ENCODE peak calls at places on chromosomes 12 and 14, in seven cellular contexts. W is brain microvascular endothelial cell, G is body of pancreas, F is mesendoderm, U is astrocyte, J is PC-3, L is esophagus squamous epithelium. I is an unnamed sample.

GRCh38 chr14:98368214-98368613 is 903.8 kb downstream of the BCL11B start:
- DNase-seq in W (no peak), G (no peak), F (no peak), U (no peak), J (no peak), L (no peak), I (peak)

GRCh38 chr12:65941388-65941787 is 117.1 kb downstream of the HMGA2 start:
- DNase-seq in W (no peak), G (no peak), F (no peak), U (peak), J (peak), L (no peak), I (no peak)

GRCh38 chr12:120783197-120783596 is 57.6 kb downstream of the ACADS start:
- DNase-seq in W (no peak), G (no peak), F (no peak), U (peak), J (peak), L (no peak), I (peak)

GRCh38 chr14:105883066-105884005 is 357.0 kb downstream of the TMEM121 start:
- DNase-seq in W (no peak), G (peak), F (no peak), U (no peak), J (no peak), L (no peak), I (no peak)

GRCh38 chr12:3611853-3612703 is 121.1 kb downstream of the PRMT8 start:
- DNase-seq in W (no peak), G (no peak), F (no peak), U (no peak), J (no peak), L (no peak), I (no peak)

GRCh38 chr12:11820476-11820875 is 171.0 kb downstream of the ETV6 start:
- DNase-seq in W (no peak), G (no peak), F (no peak), U (no peak), J (no peak), L (no peak), I (no peak)

GRCh38 chr14:50399251-50400032 is 2.8 kb upstream of the CDKL1 start:
- DNase-seq in W (peak), G (peak), F (no peak), U (peak), J (peak), L (no peak), I (no peak)

GRCh38 chr12:101174576-101174975 is 35.5 kb downstream of the SLC5A8 start:
- DNase-seq in W (no peak), G (no peak), F (no peak), U (no peak), J (no peak), L (no peak), I (no peak)

GRCh38 chr12:88501976-88502938 is 78.0 kb downstream of the KITLG start:
- DNase-seq in W (no peak), G (no peak), F (no peak), U (peak), J (peak), L (no peak), I (no peak)

GRCh38 chr12:52442600-52443061 is 8.5 kb upstream of the KRT75 start:
- DNase-seq in W (peak), G (peak), F (peak), U (peak), J (peak), L (no peak), I (peak)

GRCh38 chr14:101475468-101476257 is 85.6 kb upstream of the DIO3 start:
- DNase-seq in W (peak), G (peak), F (no peak), U (peak), J (peak), L (no peak), I (no peak)

GRCh38 chr14:28773917-28774691 is 7.5 kb downstream of the FOXG1 start:
- DNase-seq in W (no peak), G (peak), F (peak), U (peak), J (no peak), L (no peak), I (no peak)

GRCh38 chr12:65826513-65827171 is 2.4 kb downstream of the HMGA2 start:
- DNase-seq in W (no peak), G (no peak), F (peak), U (peak), J (peak), L (no peak), I (no peak)

GRCh38 chr12:49843871-49844437 is 1.0 kb upstream of the BCDIN3D start:
- DNase-seq in W (no peak), G (no peak), F (no peak), U (no peak), J (peak), L (no peak), I (no peak)

GRCh38 chr14:37591941-37592287 is 3.1 kb downstream of the FOXA1 start:
- DNase-seq in W (no peak), G (no peak), F (peak), U (no peak), J (peak), L (no peak), I (no peak)

GRCh38 chr14:56059054-56059453 is 59.2 kb upstream of the PELI2 start:
- DNase-seq in W (no peak), G (no peak), F (peak), U (no peak), J (no peak), L (no peak), I (no peak)

GRCh38 chr14:69539631-69540410 is 34.9 kb downstream of the CCDC177 start:
- DNase-seq in W (no peak), G (peak), F (no peak), U (peak), J (no peak), L (no peak), I (peak)

GRCh38 chr12:96218989-96219678 is 25.0 kb downstream of the ELK3 start:
- DNase-seq in W (no peak), G (no peak), F (no peak), U (no peak), J (peak), L (no peak), I (peak)

GRCh38 chr12:20624718-20625117 is 70.4 kb upstream of the SLCO1C1 start:
- DNase-seq in W (peak), G (no peak), F (peak), U (no peak), J (peak), L (no peak), I (no peak)

GRCh38 chr12:50198829-50199228 is 31.7 kb upstream of the CERS5 start:
- DNase-seq in W (no peak), G (no peak), F (no peak), U (no peak), J (no peak), L (no peak), I (no peak)

GRCh38 chr12:57864811-57865751 is 18.6 kb upstream of the CTDSP2 start:
- DNase-seq in W (peak), G (peak), F (peak), U (peak), J (peak), L (no peak), I (no peak)

GRCh38 chr14:60648934-60649814 is at the start of gene SIX1:
- DNase-seq in W (peak), G (peak), F (peak), U (peak), J (peak), L (no peak), I (peak)

GRCh38 chr12:58249610-58250009 is 308.2 kb downstream of the ATP23 start:
- DNase-seq in W (peak), G (no peak), F (peak), U (peak), J (no peak), L (no peak), I (no peak)

GRCh38 chr12:132170637-132171292 is 26.5 kb downstream of the NOC4L start:
- DNase-seq in W (no peak), G (no peak), F (no peak), U (no peak), J (no peak), L (no peak), I (no peak)

GRCh38 chr12:96205909-96206308 is 11.7 kb downstream of the ELK3 start:
- DNase-seq in W (no peak), G (no peak), F (no peak), U (no peak), J (no peak), L (no peak), I (no peak)

GRCh38 chr12:109963743-109964429 is 32.3 kb downstream of the GIT2 start:
- DNase-seq in W (peak), G (peak), F (no peak), U (peak), J (no peak), L (no peak), I (no peak)

GRCh38 chr12:130920711-130921381 is 32.9 kb upstream of the ADGRD1 start:
- DNase-seq in W (peak), G (peak), F (no peak), U (no peak), J (no peak), L (no peak), I (no peak)

GRCh38 chr14:61925043-61925442 is 162.8 kb downstream of the SNAPC1 start:
- DNase-seq in W (peak), G (peak), F (peak), U (peak), J (peak), L (no peak), I (no peak)

GRCh38 chr14:104316723-104317499 is 178.5 kb downstream of the KIF26A start:
- DNase-seq in W (no peak), G (peak), F (no peak), U (no peak), J (no peak), L (no peak), I (no peak)

GRCh38 chr12:105341010-105341409 is 10.5 kb downstream of the C12orf75 start:
- DNase-seq in W (no peak), G (no peak), F (no peak), U (peak), J (peak), L (no peak), I (no peak)

GRCh38 chr14:83799230-83799629 is 1730.7 kb upstream of the FLRT2 start:
- DNase-seq in W (no peak), G (no peak), F (no peak), U (no peak), J (no peak), L (no peak), I (no peak)

GRCh38 chr12:89156862-89157262 is 195.4 kb downstream of the DUSP6 start:
- DNase-seq in W (no peak), G (no peak), F (no peak), U (peak), J (no peak), L (no peak), I (no peak)

GRCh38 chr12:65958456-65958855 is 134.2 kb downstream of the HMGA2 start:
- DNase-seq in W (no peak), G (no peak), F (peak), U (no peak), J (peak), L (no peak), I (peak)

GRCh38 chr12:47226199-47226598 is 146.4 kb upstream of the AMIGO2 start:
- DNase-seq in W (no peak), G (no peak), F (peak), U (no peak), J (no peak), L (no peak), I (no peak)
- H3K27ac ChIP-seq in W (no peak), G (no peak), F (no peak), U (no peak), J (no peak), L (no peak), I (no peak)

GRCh38 chr12:71870409-71870808 is 30.9 kb downstream of the TBC1D15 start:
- DNase-seq in W (no peak), G (no peak), F (no peak), U (no peak), J (no peak), L (no peak), I (no peak)

GRCh38 chr12:71871116-71871515 is 31.6 kb downstream of the TBC1D15 start:
- DNase-seq in W (no peak), G (no peak), F (no peak), U (peak), J (peak), L (no peak), I (no peak)

GRCh38 chr12:71867131-71867530 is 27.6 kb downstream of the TBC1D15 start:
- DNase-seq in W (no peak), G (no peak), F (no peak), U (no peak), J (no peak), L (no peak), I (no peak)

GRCh38 chr12:71865757-71866536 is 26.4 kb downstream of the TBC1D15 start:
- DNase-seq in W (no peak), G (no peak), F (no peak), U (no peak), J (no peak), L (no peak), I (no peak)

GRCh38 chr12:71865166-71865713 is 25.7 kb downstream of the TBC1D15 start:
- DNase-seq in W (peak), G (no peak), F (peak), U (peak), J (peak), L (no peak), I (peak)
- H3K27ac ChIP-seq in W (peak), G (no peak), F (no peak), U (peak), J (no peak), L (no peak), I (peak)

DNA sequence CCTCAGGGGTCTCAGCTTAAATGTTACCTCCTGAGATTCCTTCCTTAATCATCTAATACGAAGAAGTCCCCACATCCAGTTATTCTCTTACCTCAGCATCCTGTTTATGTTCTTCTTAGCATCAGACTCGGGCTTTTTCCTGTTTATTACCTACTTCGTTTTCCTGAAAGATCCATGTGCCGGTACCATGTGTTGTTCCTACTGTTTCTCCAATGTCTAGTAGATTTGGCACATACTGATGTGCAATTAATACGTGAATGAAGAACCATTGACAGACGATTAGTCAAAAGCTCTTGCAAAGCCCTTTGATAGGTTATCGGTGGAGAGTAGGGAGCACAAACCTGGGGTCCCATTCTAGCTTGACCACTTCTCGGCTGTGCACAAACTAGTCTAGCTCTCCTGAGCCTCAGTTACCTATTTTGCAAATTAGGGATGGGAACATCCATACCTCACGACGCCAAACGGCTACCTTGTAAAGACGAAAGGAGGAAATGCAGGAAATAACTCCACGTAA is 735 bp upstream of the MAPKAPK5 start:
- DNase-seq in W (no peak), G (no peak), F (no peak), U (no peak), J (peak), L (no peak), I (no peak)
- H3K27ac ChIP-seq in W (peak), G (peak), F (no peak), U (peak), J (peak), L (peak), I (peak)

GRCh38 chr12:2284321-2284813 is 231.6 kb downstream of the CACNA1C start:
- DNase-seq in W (peak), G (no peak), F (no peak), U (peak), J (no peak), L (no peak), I (no peak)

GRCh38 chr12:2282321-2282720 is 229.5 kb downstream of the CACNA1C start:
- DNase-seq in W (no peak), G (no peak), F (peak), U (no peak), J (no peak), L (no peak), I (no peak)

GRCh38 chr12:2283910-2284309 is 231.1 kb downstream of the CACNA1C start:
- DNase-seq in W (no peak), G (no peak), F (no peak), U (peak), J (no peak), L (no peak), I (no peak)

GRCh38 chr12:2284857-2285256 is 232.1 kb downstream of the CACNA1C start:
- DNase-seq in W (peak), G (peak), F (peak), U (peak), J (peak), L (no peak), I (no peak)

GRCh38 chr12:2283480-2283879 is 230.7 kb downstream of the CACNA1C start:
- DNase-seq in W (no peak), G (no peak), F (no peak), U (no peak), J (no peak), L (no peak), I (no peak)
- H3K27ac ChIP-seq in W (no peak), G (no peak), F (no peak), U (peak), J (no peak), L (peak), I (no peak)

GRCh38 chr12:122389677-122390076 is 32.8 kb downstream of the CLIP1 start:
- DNase-seq in W (no peak), G (no peak), F (no peak), U (no peak), J (no peak), L (no peak), I (no peak)

GRCh38 chr12:122382919-122383350 is 39.5 kb downstream of the CLIP1 start:
- DNase-seq in W (no peak), G (no peak), F (no peak), U (no peak), J (no peak), L (no peak), I (no peak)

GRCh38 chr12:122385171-122386041 is 37.1 kb downstream of the CLIP1 start:
- DNase-seq in W (no peak), G (no peak), F (no peak), U (no peak), J (no peak), L (no peak), I (no peak)
- H3K27ac ChIP-seq in W (no peak), G (no peak), F (no peak), U (no peak), J (no peak), L (peak), I (no peak)

GRCh38 chr12:62876938-62877548 is 57.9 kb downstream of the PPM1H start:
- DNase-seq in W (no peak), G (no peak), F (no peak), U (no peak), J (no peak), L (no peak), I (no peak)

GRCh38 chr12:62868820-62869219 is 66.1 kb downstream of the PPM1H start:
- DNase-seq in W (no peak), G (no peak), F (no peak), U (no peak), J (no peak), L (no peak), I (no peak)

GRCh38 chr12:62873826-62874448 is 61.0 kb downstream of the PPM1H start:
- DNase-seq in W (no peak), G (no peak), F (peak), U (no peak), J (no peak), L (no peak), I (no peak)

GRCh38 chr12:62878211-62878610 is 56.7 kb downstream of the PPM1H start:
- DNase-seq in W (no peak), G (no peak), F (no peak), U (no peak), J (no peak), L (no peak), I (no peak)

GRCh38 chr12:62873116-62873825 is 61.7 kb downstream of the PPM1H start:
- DNase-seq in W (no peak), G (no peak), F (peak), U (no peak), J (peak), L (no peak), I (no peak)
- H3K27ac ChIP-seq in W (no peak), G (no peak), F (peak), U (no peak), J (peak), L (no peak), I (no peak)

DNA sequence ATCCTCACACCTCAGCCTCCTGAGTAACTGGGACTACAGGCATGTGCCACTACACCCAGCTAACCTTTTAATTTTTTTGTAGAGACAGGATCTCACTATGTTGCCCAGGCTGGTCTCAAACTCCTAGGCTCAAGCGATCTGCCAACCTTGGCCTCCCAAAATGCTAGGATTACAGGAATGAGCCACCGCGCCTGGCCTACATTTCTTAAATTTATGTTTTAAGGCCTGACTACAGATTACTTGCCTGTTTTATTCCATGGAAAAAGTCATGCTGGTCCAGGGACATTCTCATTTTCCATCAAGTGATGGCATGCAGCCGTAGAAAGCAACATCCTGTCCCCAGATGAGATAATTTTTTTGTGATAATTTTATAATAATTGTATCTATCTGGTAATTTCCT is 6.1 kb downstream of the CD9 start:
- DNase-seq in W (no peak), G (no peak), F (no peak), U (no peak), J (no peak), L (no peak), I (no peak)
- H3K27ac ChIP-seq in W (no peak), G (no peak), F (no peak), U (no peak), J (no peak), L (peak), I (peak)